ENCODE peak calls at places on chromosomes 5 and 9, in seven cellular contexts. One of them, this sample, is unnamed.

GRCh38 chr5:1338518-1339070 is 6.3 kb downstream of the CLPTM1L start:
- DNase-seq in stomach: no peak
- DNase-seq in endothelial cell of umbilical vein: no peak
- DNase-seq in A549: no peak
- DNase-seq in transverse colon: no peak
- DNase-seq in heart left ventricle: no peak
- DNase-seq in body of pancreas: no peak
- DNase-seq in this sample: no peak

GRCh38 chr5:53479045-53479655 is 1.3 kb upstream of the FST start:
- DNase-seq in A549: no peak
- DNase-seq in heart left ventricle: no peak
- DNase-seq in body of pancreas: no peak
- DNase-seq in endothelial cell of umbilical vein: peak; percentile 50
- DNase-seq in transverse colon: no peak
- DNase-seq in stomach: no peak
- DNase-seq in this sample: peak; percentile 20

GRCh38 chr5:93479982-93480509 is 101.0 kb downstream of the NR2F1-AS1 start:
- DNase-seq in heart left ventricle: no peak
- DNase-seq in stomach: no peak
- DNase-seq in body of pancreas: no peak
- DNase-seq in A549: no peak
- DNase-seq in endothelial cell of umbilical vein: no peak
- DNase-seq in transverse colon: no peak
- DNase-seq in this sample: no peak

GRCh38 chr9:81108391-81108790 is 581.0 kb downstream of the TLE1 start:
- DNase-seq in heart left ventricle: no peak
- DNase-seq in endothelial cell of umbilical vein: no peak
- DNase-seq in A549: no peak
- DNase-seq in transverse colon: no peak
- DNase-seq in stomach: no peak
- DNase-seq in body of pancreas: no peak
- DNase-seq in this sample: no peak

GRCh38 chr5:6448622-6449464 is at the start of gene UBE2QL1:
- DNase-seq in heart left ventricle: no peak
- DNase-seq in endothelial cell of umbilical vein: peak; percentile 24
- DNase-seq in stomach: peak; percentile 32
- DNase-seq in transverse colon: peak; percentile 19
- DNase-seq in body of pancreas: no peak
- DNase-seq in A549: peak; percentile 42
- DNase-seq in this sample: peak; percentile 29

GRCh38 chr5:94885931-94886330 is 267.5 kb downstream of the SLF1 start:
- DNase-seq in heart left ventricle: no peak
- DNase-seq in A549: no peak
- DNase-seq in endothelial cell of umbilical vein: no peak
- DNase-seq in body of pancreas: no peak
- DNase-seq in transverse colon: no peak
- DNase-seq in stomach: no peak
- DNase-seq in this sample: no peak

GRCh38 chr5:4339949-4340348 is 744.3 kb downstream of the IRX1 start:
- DNase-seq in body of pancreas: no peak
- DNase-seq in A549: no peak
- DNase-seq in transverse colon: no peak
- DNase-seq in heart left ventricle: no peak
- DNase-seq in endothelial cell of umbilical vein: no peak
- DNase-seq in stomach: no peak
- DNase-seq in this sample: no peak

GRCh38 chr9:89243296-89244061 is 64.9 kb upstream of the SHC3 start:
- DNase-seq in heart left ventricle: no peak
- DNase-seq in transverse colon: no peak
- DNase-seq in stomach: no peak
- DNase-seq in endothelial cell of umbilical vein: no peak
- DNase-seq in A549: no peak
- DNase-seq in body of pancreas: no peak
- DNase-seq in this sample: no peak

GRCh38 chr5:116396700-116397099 is 177.9 kb downstream of the SEMA6A start:
- DNase-seq in heart left ventricle: no peak
- DNase-seq in endothelial cell of umbilical vein: no peak
- DNase-seq in stomach: no peak
- DNase-seq in A549: no peak
- DNase-seq in body of pancreas: peak; percentile 73
- DNase-seq in transverse colon: no peak
- DNase-seq in this sample: no peak

GRCh38 chr5:28896949-28897348 is 1858.6 kb upstream of the CDH9 start:
- DNase-seq in A549: peak; percentile 16
- DNase-seq in transverse colon: no peak
- DNase-seq in body of pancreas: no peak
- DNase-seq in stomach: no peak
- DNase-seq in endothelial cell of umbilical vein: no peak
- DNase-seq in heart left ventricle: no peak
- DNase-seq in this sample: no peak

GRCh38 chr9:81250041-81250440 is 439.3 kb downstream of the TLE1 start:
- DNase-seq in endothelial cell of umbilical vein: no peak
- DNase-seq in A549: no peak
- DNase-seq in heart left ventricle: no peak
- DNase-seq in transverse colon: no peak
- DNase-seq in body of pancreas: no peak
- DNase-seq in stomach: no peak
- DNase-seq in this sample: no peak

GRCh38 chr5:68780299-68780960 is 313.4 kb upstream of the SLC30A5 start:
- DNase-seq in endothelial cell of umbilical vein: no peak
- DNase-seq in A549: no peak
- DNase-seq in stomach: no peak
- DNase-seq in body of pancreas: no peak
- DNase-seq in transverse colon: no peak
- DNase-seq in heart left ventricle: no peak
- DNase-seq in this sample: no peak

GRCh38 chr9:87656485-87656884 is 69.4 kb upstream of the CTSL start:
- DNase-seq in body of pancreas: no peak
- DNase-seq in heart left ventricle: no peak
- DNase-seq in transverse colon: no peak
- DNase-seq in A549: no peak
- DNase-seq in stomach: peak; percentile 42
- DNase-seq in endothelial cell of umbilical vein: peak; percentile 67
- DNase-seq in this sample: no peak

GRCh38 chr5:35443803-35444595 is 173.7 kb upstream of the SPEF2 start:
- DNase-seq in endothelial cell of umbilical vein: no peak
- DNase-seq in transverse colon: peak; percentile 14
- DNase-seq in stomach: peak; percentile 34
- DNase-seq in heart left ventricle: no peak
- DNase-seq in A549: no peak
- DNase-seq in body of pancreas: peak; percentile 8
- DNase-seq in this sample: no peak

GRCh38 chr5:107242411-107242810 is 428.3 kb downstream of the EFNA5 start:
- DNase-seq in heart left ventricle: no peak
- DNase-seq in A549: no peak
- DNase-seq in stomach: no peak
- DNase-seq in body of pancreas: no peak
- DNase-seq in transverse colon: no peak
- DNase-seq in endothelial cell of umbilical vein: no peak
- DNase-seq in this sample: no peak

GRCh38 chr5:171956314-171956713 is 50.1 kb downstream of the FBXW11 start:
- DNase-seq in stomach: no peak
- DNase-seq in heart left ventricle: no peak
- DNase-seq in A549: no peak
- DNase-seq in transverse colon: no peak
- DNase-seq in body of pancreas: no peak
- DNase-seq in endothelial cell of umbilical vein: no peak
- DNase-seq in this sample: peak; percentile 16

GRCh38 chr9:98251554-98251953 is 3.9 kb downstream of the TBC1D2 start:
- DNase-seq in endothelial cell of umbilical vein: peak; percentile 43
- DNase-seq in body of pancreas: no peak
- DNase-seq in transverse colon: no peak
- DNase-seq in heart left ventricle: no peak
- DNase-seq in A549: peak; percentile 69
- DNase-seq in stomach: no peak
- DNase-seq in this sample: no peak

GRCh38 chr5:94969174-94969573 is 315.7 kb downstream of the MCTP1 start:
- DNase-seq in body of pancreas: no peak
- DNase-seq in A549: peak; percentile 41
- DNase-seq in heart left ventricle: no peak
- DNase-seq in endothelial cell of umbilical vein: peak; percentile 62
- DNase-seq in transverse colon: no peak
- DNase-seq in stomach: no peak
- DNase-seq in this sample: peak; percentile 31

GRCh38 chr5:120644516-120644915 is 180.4 kb downstream of the PRR16 start:
- DNase-seq in transverse colon: no peak
- DNase-seq in stomach: no peak
- DNase-seq in endothelial cell of umbilical vein: no peak
- DNase-seq in body of pancreas: no peak
- DNase-seq in heart left ventricle: no peak
- DNase-seq in A549: no peak
- DNase-seq in this sample: no peak

GRCh38 chr5:4661326-4661725 is 478.8 kb upstream of the ADAMTS16 start:
- DNase-seq in A549: no peak
- DNase-seq in heart left ventricle: no peak
- DNase-seq in stomach: no peak
- DNase-seq in endothelial cell of umbilical vein: no peak
- DNase-seq in transverse colon: no peak
- DNase-seq in body of pancreas: no peak
- DNase-seq in this sample: no peak

DNA sequence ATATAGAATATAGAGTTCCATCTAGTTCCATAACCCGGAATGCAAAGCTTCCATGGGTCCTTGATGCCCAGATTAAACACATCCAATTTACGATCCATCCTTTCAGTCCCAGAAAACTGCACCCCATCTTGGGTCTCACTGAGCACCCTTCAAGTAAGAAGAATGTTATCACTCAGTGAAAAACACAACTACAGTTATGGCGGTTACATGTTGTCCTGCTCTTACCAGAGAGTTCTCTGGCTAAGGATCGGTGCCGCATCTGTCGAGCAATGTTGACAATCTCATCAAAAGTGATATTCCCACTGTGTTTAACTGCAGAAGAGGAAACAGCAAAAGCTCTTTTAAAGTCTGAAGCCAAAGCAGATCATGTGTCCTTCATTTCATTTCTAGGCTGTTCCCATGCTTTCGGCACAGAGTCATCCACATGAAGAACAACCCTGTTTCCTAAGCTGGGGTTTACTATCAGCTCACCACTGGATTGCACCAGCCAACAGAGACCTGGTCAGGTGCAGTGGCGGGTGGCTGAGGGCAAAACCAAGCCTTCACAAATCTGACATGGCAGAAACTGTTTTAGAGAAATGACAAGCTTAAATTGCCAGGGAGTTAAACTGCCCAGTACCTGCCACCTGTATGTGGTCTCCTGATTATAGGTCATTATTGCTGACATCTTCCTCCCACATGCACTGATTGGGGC is 2.9 kb downstream of the RPL12 start:
- DNase-seq in heart left ventricle: no peak
- DNase-seq in A549: no peak
- DNase-seq in stomach: no peak
- DNase-seq in transverse colon: no peak
- DNase-seq in endothelial cell of umbilical vein: no peak
- DNase-seq in body of pancreas: no peak
- DNase-seq in this sample: no peak
- TF ChIP-seq POLR2A in heart left ventricle: no peak
- TF ChIP-seq POLR2A in A549: no peak
- TF ChIP-seq POLR2A in stomach: no peak
- TF ChIP-seq POLR2A in transverse colon: no peak
- TF ChIP-seq POLR2A in endothelial cell of umbilical vein: peak; percentile 51
- TF ChIP-seq POLR2A in body of pancreas: no peak
- TF ChIP-seq POLR2A in this sample: no peak

GRCh38 chr9:136723989-136724388 is 11.6 kb downstream of the DIPK1B start:
- DNase-seq in body of pancreas: no peak
- DNase-seq in endothelial cell of umbilical vein: no peak
- DNase-seq in A549: no peak
- DNase-seq in stomach: no peak
- DNase-seq in transverse colon: no peak
- DNase-seq in heart left ventricle: no peak
- DNase-seq in this sample: no peak
- TF ChIP-seq POLR2A in body of pancreas: no peak
- TF ChIP-seq POLR2A in endothelial cell of umbilical vein: peak; percentile 42
- TF ChIP-seq POLR2A in A549: no peak
- TF ChIP-seq POLR2A in stomach: no peak
- TF ChIP-seq POLR2A in transverse colon: no peak
- TF ChIP-seq POLR2A in heart left ventricle: no peak
- TF ChIP-seq POLR2A in this sample: no peak

GRCh38 chr5:11793396-11793795 is 110.8 kb downstream of the CTNND2 start:
- DNase-seq in heart left ventricle: no peak
- DNase-seq in transverse colon: no peak
- DNase-seq in stomach: no peak
- DNase-seq in A549: no peak
- DNase-seq in body of pancreas: no peak
- DNase-seq in endothelial cell of umbilical vein: no peak
- DNase-seq in this sample: no peak

GRCh38 chr5:11801061-11801460 is 103.2 kb downstream of the CTNND2 start:
- DNase-seq in endothelial cell of umbilical vein: no peak
- DNase-seq in stomach: no peak
- DNase-seq in body of pancreas: no peak
- DNase-seq in transverse colon: no peak
- DNase-seq in heart left ventricle: no peak
- DNase-seq in A549: no peak
- DNase-seq in this sample: no peak

GRCh38 chr5:11792621-11793020 is 111.6 kb downstream of the CTNND2 start:
- DNase-seq in endothelial cell of umbilical vein: no peak
- DNase-seq in transverse colon: no peak
- DNase-seq in heart left ventricle: no peak
- DNase-seq in body of pancreas: no peak
- DNase-seq in A549: no peak
- DNase-seq in stomach: no peak
- DNase-seq in this sample: no peak

GRCh38 chr5:11791777-11792176 is 112.5 kb downstream of the CTNND2 start:
- DNase-seq in A549: no peak
- DNase-seq in stomach: peak; percentile 30
- DNase-seq in endothelial cell of umbilical vein: no peak
- DNase-seq in body of pancreas: peak; percentile 80
- DNase-seq in heart left ventricle: no peak
- DNase-seq in transverse colon: no peak
- DNase-seq in this sample: no peak

GRCh38 chr5:11797132-11797531 is 107.1 kb downstream of the CTNND2 start:
- DNase-seq in stomach: no peak
- DNase-seq in body of pancreas: no peak
- DNase-seq in endothelial cell of umbilical vein: no peak
- DNase-seq in A549: no peak
- DNase-seq in heart left ventricle: no peak
- DNase-seq in transverse colon: no peak
- DNase-seq in this sample: no peak
- TF ChIP-seq POLR2A in stomach: no peak
- TF ChIP-seq POLR2A in body of pancreas: no peak
- TF ChIP-seq POLR2A in endothelial cell of umbilical vein: no peak
- TF ChIP-seq POLR2A in A549: no peak
- TF ChIP-seq POLR2A in heart left ventricle: no peak
- TF ChIP-seq POLR2A in transverse colon: no peak
- TF ChIP-seq POLR2A in this sample: no peak

GRCh38 chr5:138346889-138347288 is 5.6 kb upstream of the KDM3B start:
- DNase-seq in stomach: no peak
- DNase-seq in body of pancreas: no peak
- DNase-seq in transverse colon: no peak
- DNase-seq in A549: no peak
- DNase-seq in heart left ventricle: no peak
- DNase-seq in endothelial cell of umbilical vein: no peak
- DNase-seq in this sample: no peak
- TF ChIP-seq POLR2A in stomach: no peak
- TF ChIP-seq POLR2A in body of pancreas: no peak
- TF ChIP-seq POLR2A in transverse colon: no peak
- TF ChIP-seq POLR2A in A549: no peak
- TF ChIP-seq POLR2A in heart left ventricle: no peak
- TF ChIP-seq POLR2A in endothelial cell of umbilical vein: no peak
- TF ChIP-seq POLR2A in this sample: no peak

GRCh38 chr9:121850366-121850765 is 198.9 kb downstream of the DAB2IP start:
- DNase-seq in A549: no peak
- DNase-seq in transverse colon: no peak
- DNase-seq in body of pancreas: no peak
- DNase-seq in endothelial cell of umbilical vein: no peak
- DNase-seq in stomach: no peak
- DNase-seq in heart left ventricle: no peak
- DNase-seq in this sample: no peak
- TF ChIP-seq POLR2A in A549: no peak
- TF ChIP-seq POLR2A in transverse colon: no peak
- TF ChIP-seq POLR2A in body of pancreas: no peak
- TF ChIP-seq POLR2A in endothelial cell of umbilical vein: no peak
- TF ChIP-seq POLR2A in stomach: no peak
- TF ChIP-seq POLR2A in heart left ventricle: no peak
- TF ChIP-seq POLR2A in this sample: no peak

This sample was measured in erythroblast.